ENCODE peak calls at places on chromosomes 13 and 19, in four cellular contexts. One of them, this sample, is unnamed.

GRCh38 chr19:49687566-49688316 is 1.7 kb upstream of the ADM5 start:
- DNase-seq in GM13976: peak
- DNase-seq in GM06990: no peak
- DNase-seq in lower lobe of right lung: no peak
- DNase-seq in this sample: no peak

GRCh38 chr13:77383097-77383496 is 56.2 kb upstream of the MYCBP2 start:
- DNase-seq in GM13976: no peak
- DNase-seq in GM06990: no peak
- DNase-seq in lower lobe of right lung: no peak
- DNase-seq in this sample: no peak

GRCh38 chr13:110571897-110572777 is 10.6 kb upstream of the RAB20 start:
- DNase-seq in GM13976: no peak
- DNase-seq in GM06990: no peak
- DNase-seq in lower lobe of right lung: no peak
- DNase-seq in this sample: no peak

GRCh38 chr13:88154001-88154400 is 482.8 kb downstream of the SLITRK5 start:
- DNase-seq in GM13976: no peak
- DNase-seq in GM06990: no peak
- DNase-seq in lower lobe of right lung: no peak
- DNase-seq in this sample: no peak

GRCh38 chr19:800360-801029 is 3.2 kb downstream of the PTBP1 start:
- DNase-seq in GM13976: no peak
- DNase-seq in GM06990: no peak
- DNase-seq in lower lobe of right lung: no peak
- DNase-seq in this sample: no peak

GRCh38 chr19:56639217-56639616 is 3.7 kb upstream of the SMIM17 start:
- DNase-seq in GM13976: no peak
- DNase-seq in GM06990: no peak
- DNase-seq in lower lobe of right lung: no peak
- DNase-seq in this sample: no peak

GRCh38 chr13:111633401-111633800 is 313.0 kb downstream of the TEX29 start:
- DNase-seq in GM13976: no peak
- DNase-seq in GM06990: no peak
- DNase-seq in lower lobe of right lung: no peak
- DNase-seq in this sample: no peak

GRCh38 chr19:30564551-30565011 is 192.4 kb downstream of the ZNF536 start:
- DNase-seq in GM13976: no peak
- DNase-seq in GM06990: no peak
- DNase-seq in lower lobe of right lung: no peak
- DNase-seq in this sample: no peak

GRCh38 chr19:14475251-14476073 is at the start of gene PTGER1:
- DNase-seq in GM13976: peak
- DNase-seq in GM06990: no peak
- DNase-seq in lower lobe of right lung: no peak
- DNase-seq in this sample: peak

GRCh38 chr13:37412271-37412683 is 186.3 kb downstream of the POSTN start:
- DNase-seq in GM13976: no peak
- DNase-seq in GM06990: no peak
- DNase-seq in lower lobe of right lung: no peak
- DNase-seq in this sample: no peak

GRCh38 chr19:38799104-38799503 is 10.1 kb downstream of the LGALS7B start:
- DNase-seq in GM13976: no peak
- DNase-seq in GM06990: no peak
- DNase-seq in lower lobe of right lung: no peak
- DNase-seq in this sample: no peak

GRCh38 chr19:2475018-2475701 is 767 bp upstream of the GADD45B start:
- DNase-seq in GM13976: peak
- DNase-seq in GM06990: peak
- DNase-seq in lower lobe of right lung: peak
- DNase-seq in this sample: peak

GRCh38 chr19:35088514-35088913 is 27.1 kb upstream of the FXYD3 start:
- DNase-seq in GM13976: no peak
- DNase-seq in GM06990: no peak
- DNase-seq in lower lobe of right lung: no peak
- DNase-seq in this sample: no peak

GRCh38 chr13:40109324-40109958 is 454.0 kb downstream of the COG6 start:
- DNase-seq in GM13976: no peak
- DNase-seq in GM06990: no peak
- DNase-seq in lower lobe of right lung: no peak
- DNase-seq in this sample: no peak

GRCh38 chr19:33809960-33810359 is 13.3 kb downstream of the KCTD15 start:
- DNase-seq in GM13976: no peak
- DNase-seq in GM06990: no peak
- DNase-seq in lower lobe of right lung: no peak
- DNase-seq in this sample: no peak

GRCh38 chr13:99646866-99647592 is 145.8 kb downstream of the TM9SF2 start:
- DNase-seq in GM13976: no peak
- DNase-seq in GM06990: no peak
- DNase-seq in lower lobe of right lung: no peak
- DNase-seq in this sample: no peak

GRCh38 chr19:48878219-48879024 is 6.2 kb downstream of the PPP1R15A start:
- DNase-seq in GM13976: no peak
- DNase-seq in GM06990: no peak
- DNase-seq in lower lobe of right lung: peak
- DNase-seq in this sample: no peak

GRCh38 chr13:75173457-75174356 is 308.3 kb downstream of the TBC1D4 start:
- DNase-seq in GM13976: no peak
- DNase-seq in GM06990: no peak
- DNase-seq in lower lobe of right lung: no peak
- DNase-seq in this sample: no peak

GRCh38 chr13:110493613-110494012 is 67.9 kb downstream of the RAB20 start:
- DNase-seq in GM13976: no peak
- DNase-seq in GM06990: no peak
- DNase-seq in lower lobe of right lung: no peak
- DNase-seq in this sample: no peak

GRCh38 chr19:40947573-40947972 is 43.5 kb upstream of the CYP2B6 start:
- DNase-seq in GM13976: no peak
- DNase-seq in GM06990: no peak
- DNase-seq in lower lobe of right lung: no peak
- DNase-seq in this sample: no peak

GRCh38 chr19:41373993-41374392 is 2.3 kb upstream of the TMEM91 start:
- DNase-seq in GM13976: no peak
- DNase-seq in GM06990: no peak
- DNase-seq in lower lobe of right lung: peak
- DNase-seq in this sample: no peak

GRCh38 chr13:21911916-21912315 is 241.0 kb downstream of the FGF9 start:
- DNase-seq in GM13976: no peak
- DNase-seq in GM06990: no peak
- DNase-seq in lower lobe of right lung: no peak
- DNase-seq in this sample: no peak

GRCh38 chr13:67620665-67621064 is 390.5 kb upstream of the PCDH9 start:
- DNase-seq in GM13976: no peak
- DNase-seq in GM06990: no peak
- DNase-seq in lower lobe of right lung: no peak
- DNase-seq in this sample: no peak

GRCh38 chr13:43786766-43787517 is at the start of gene ENOX1:
- DNase-seq in GM13976: peak
- DNase-seq in GM06990: peak
- DNase-seq in lower lobe of right lung: peak
- DNase-seq in this sample: peak

DNA sequence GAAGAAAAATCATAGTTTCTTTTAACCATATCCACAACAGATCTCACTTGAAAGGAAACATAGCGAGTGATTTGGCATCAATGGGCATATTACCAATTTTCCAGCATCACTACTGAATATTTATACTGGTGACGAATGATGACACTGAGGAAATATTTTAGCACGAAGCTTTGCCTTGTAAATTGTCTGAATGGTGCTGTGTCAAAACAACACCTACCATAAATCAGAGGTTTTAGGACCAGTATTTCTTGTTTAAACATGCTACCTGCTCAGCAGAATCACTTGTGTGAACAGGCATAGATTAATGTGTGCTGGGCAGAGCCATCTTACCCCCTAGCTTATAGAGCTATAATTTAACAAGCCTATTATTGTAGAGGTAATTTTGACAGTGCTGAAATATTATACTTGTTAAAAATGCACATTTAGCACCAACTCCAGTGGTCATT is 146.8 kb downstream of the ABCC4 start:
- DNase-seq in GM13976: no peak
- DNase-seq in GM06990: no peak
- DNase-seq in lower lobe of right lung: no peak
- DNase-seq in this sample: no peak
- TF ChIP-seq CTCF in GM13976: no peak
- TF ChIP-seq CTCF in GM06990: no peak
- TF ChIP-seq CTCF in lower lobe of right lung: no peak
- TF ChIP-seq CTCF in this sample: no peak

GRCh38 chr13:64470751-64471150 is 2759.4 kb downstream of the PCDH9 start:
- DNase-seq in GM13976: no peak
- DNase-seq in GM06990: no peak
- DNase-seq in lower lobe of right lung: no peak
- DNase-seq in this sample: no peak

GRCh38 chr13:64471916-64472315 is 2758.2 kb downstream of the PCDH9 start:
- DNase-seq in GM13976: no peak
- DNase-seq in GM06990: no peak
- DNase-seq in lower lobe of right lung: no peak
- DNase-seq in this sample: no peak
- TF ChIP-seq CTCF in GM13976: no peak
- TF ChIP-seq CTCF in GM06990: no peak
- TF ChIP-seq CTCF in lower lobe of right lung: no peak
- TF ChIP-seq CTCF in this sample: peak

DNA sequence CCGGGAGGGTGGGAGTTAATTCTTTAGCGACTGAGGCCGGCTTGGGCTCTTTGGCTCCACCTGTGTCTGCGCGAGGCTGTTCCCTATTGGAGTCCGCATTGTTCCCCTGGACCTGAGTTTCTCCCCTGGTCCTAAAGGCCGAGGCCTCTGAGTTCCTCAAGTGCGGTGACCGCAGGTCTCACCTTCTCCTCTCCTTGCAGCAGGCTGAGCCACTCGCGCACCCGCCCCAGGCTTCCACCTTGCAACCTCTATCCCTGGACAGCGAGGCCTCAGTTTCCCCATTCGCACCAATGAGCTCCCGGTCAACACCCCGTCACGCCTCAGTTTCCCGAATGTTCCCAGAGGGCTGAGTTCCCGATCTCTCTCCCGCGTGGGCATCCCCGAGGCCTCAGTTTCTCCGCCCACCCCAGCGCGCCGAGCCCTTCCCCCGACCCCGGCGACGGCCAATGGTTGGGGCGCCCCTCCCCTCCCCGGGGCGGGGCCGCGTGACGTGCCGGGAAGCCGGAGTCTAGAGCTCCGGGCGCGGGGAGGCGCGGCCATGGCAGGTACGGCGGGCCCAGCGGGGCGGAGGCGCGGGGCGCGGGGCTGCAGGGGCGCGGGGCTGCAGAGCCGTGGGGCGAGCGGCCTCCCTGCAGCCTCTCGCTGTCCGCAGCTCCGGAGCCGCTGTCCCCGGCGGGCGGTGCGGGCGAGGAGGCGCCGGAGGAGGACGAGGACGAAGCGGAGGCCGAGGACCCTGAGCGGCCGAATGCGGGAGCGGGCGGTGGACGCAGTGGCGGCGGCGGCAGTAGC is at the start of gene MPND:
- DNase-seq in GM13976: peak
- DNase-seq in GM06990: peak
- DNase-seq in lower lobe of right lung: peak
- DNase-seq in this sample: peak
- TF ChIP-seq CTCF in GM13976: no peak
- TF ChIP-seq CTCF in GM06990: peak
- TF ChIP-seq CTCF in lower lobe of right lung: peak
- TF ChIP-seq CTCF in this sample: peak

GRCh38 chr13:26132756-26133155 is 80.9 kb upstream of the SHISA2 start:
- DNase-seq in GM13976: no peak
- DNase-seq in GM06990: no peak
- DNase-seq in lower lobe of right lung: no peak
- DNase-seq in this sample: no peak
- TF ChIP-seq CTCF in GM13976: no peak
- TF ChIP-seq CTCF in GM06990: peak
- TF ChIP-seq CTCF in lower lobe of right lung: no peak
- TF ChIP-seq CTCF in this sample: no peak

DNA sequence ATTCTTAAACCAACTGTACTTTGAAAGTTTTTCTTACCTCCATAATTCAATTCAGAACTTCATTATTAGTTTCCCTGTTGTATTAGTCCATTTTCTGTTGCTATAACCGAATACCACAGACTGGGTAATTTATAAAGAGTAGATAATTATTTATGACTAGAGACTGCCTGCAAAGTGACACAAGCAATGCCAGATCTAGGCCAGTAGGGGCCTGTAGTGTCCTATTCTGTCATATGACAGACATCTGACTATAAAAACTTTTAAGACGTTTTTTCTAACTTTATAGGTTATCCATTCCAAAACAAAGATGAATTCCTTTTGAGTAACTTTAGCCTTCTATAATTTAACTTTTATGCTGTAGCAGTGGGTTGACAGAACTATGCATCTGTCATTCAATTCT is 2783.8 kb downstream of the PCDH9 start:
- DNase-seq in GM13976: no peak
- DNase-seq in GM06990: no peak
- DNase-seq in lower lobe of right lung: no peak
- DNase-seq in this sample: no peak
- TF ChIP-seq CTCF in GM13976: no peak
- TF ChIP-seq CTCF in GM06990: no peak
- TF ChIP-seq CTCF in lower lobe of right lung: no peak
- TF ChIP-seq CTCF in this sample: peak

GRCh38 chr13:28059214-28059613 is 41.2 kb downstream of the FLT3 start:
- DNase-seq in GM13976: no peak
- DNase-seq in GM06990: no peak
- DNase-seq in lower lobe of right lung: no peak
- DNase-seq in this sample: no peak
- TF ChIP-seq CTCF in GM13976: no peak
- TF ChIP-seq CTCF in GM06990: peak
- TF ChIP-seq CTCF in lower lobe of right lung: peak
- TF ChIP-seq CTCF in this sample: peak

GRCh38 chr13:33462109-33462508 is 176.6 kb upstream of the STARD13 start:
- DNase-seq in GM13976: no peak
- DNase-seq in GM06990: no peak
- DNase-seq in lower lobe of right lung: no peak
- DNase-seq in this sample: no peak

GRCh38 chr13:33464345-33464744 is 178.8 kb upstream of the STARD13 start:
- DNase-seq in GM13976: no peak
- DNase-seq in GM06990: no peak
- DNase-seq in lower lobe of right lung: no peak
- DNase-seq in this sample: no peak

GRCh38 chr13:33471182-33471581 is 185.6 kb upstream of the STARD13 start:
- DNase-seq in GM13976: no peak
- DNase-seq in GM06990: no peak
- DNase-seq in lower lobe of right lung: no peak
- DNase-seq in this sample: no peak

GRCh38 chr13:33467556-33467955 is 182.0 kb upstream of the STARD13 start:
- DNase-seq in GM13976: no peak
- DNase-seq in GM06990: no peak
- DNase-seq in lower lobe of right lung: no peak
- DNase-seq in this sample: no peak

DNA sequence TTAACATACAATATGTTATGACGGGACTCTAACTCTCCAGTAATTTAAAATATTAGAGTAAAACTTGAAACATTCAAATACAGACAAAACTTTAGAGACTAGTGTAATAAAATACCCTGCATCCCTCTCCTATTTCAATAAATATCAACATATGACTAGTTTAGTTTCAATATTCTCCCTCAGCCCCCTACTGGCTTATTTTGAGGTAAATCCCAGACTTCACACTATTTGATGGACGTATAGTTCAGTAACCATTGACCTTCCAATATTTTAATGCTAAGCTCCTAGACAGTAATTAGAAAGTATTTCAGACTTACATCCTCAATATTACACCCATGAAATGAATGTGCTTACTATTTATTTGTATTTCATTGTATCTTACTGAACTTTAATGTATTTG is 180.7 kb upstream of the STARD13 start:
- DNase-seq in GM13976: no peak
- DNase-seq in GM06990: no peak
- DNase-seq in lower lobe of right lung: no peak
- DNase-seq in this sample: no peak
- TF ChIP-seq CTCF in GM13976: no peak
- TF ChIP-seq CTCF in GM06990: peak
- TF ChIP-seq CTCF in lower lobe of right lung: no peak
- TF ChIP-seq CTCF in this sample: no peak

GRCh38 chr19:9945319-9945966 is 9.1 kb upstream of the OLFM2 start:
- DNase-seq in GM13976: no peak
- DNase-seq in GM06990: no peak
- DNase-seq in lower lobe of right lung: peak
- DNase-seq in this sample: no peak
- TF ChIP-seq CTCF in GM13976: no peak
- TF ChIP-seq CTCF in GM06990: no peak
- TF ChIP-seq CTCF in lower lobe of right lung: peak
- TF ChIP-seq CTCF in this sample: no peak

This sample was measured in GM13977.